ENCODE peak calls at places on chromosomes 16 and 17, in ten cellular contexts. C is heart left ventricle, N is cerebellar cortex, D is NCI-H1092, R is cardiac fibroblast, F is progenitor cell of endocrine pancreas, I is BE2C, S is posterior vena cava, O is T-helper 1 cell, X is NCI-H69. Y is an unnamed sample.
A peak's percentile ranks its signal among the peaks of the same experiment; 100 is the strongest.

GRCh38 chr17:81429353-81429774 is 34.1 kb downstream of the BAHCC1 start:
- DNase-seq in C (peak; percentile 75), N (peak; percentile 69), D (peak; percentile 81), R (peak; percentile 89), F (no peak), I (peak; percentile 94), S (peak; percentile 93), O (no peak), X (peak; percentile 96), Y (no peak)

GRCh38 chr16:48117217-48118105 is 38.3 kb downstream of the ABCC12 start:
- DNase-seq in C (no peak), N (peak; percentile 54), D (peak; percentile 75), R (peak; percentile 52), F (peak; percentile 85), I (peak; percentile 82), S (no peak), O (peak; percentile 16), X (peak; percentile 48), Y (peak; percentile 76)

GRCh38 chr17:64291268-64291851 is 28.3 kb upstream of the TEX2 start:
- DNase-seq in C (no peak), N (no peak), D (no peak), R (no peak), F (no peak), I (peak; percentile 23), S (no peak), O (no peak), X (peak; percentile 52), Y (no peak)

GRCh38 chr17:4710693-4711634 is 532 bp downstream of the ARRB2 start:
- DNase-seq in C (peak; percentile 41), N (no peak), D (no peak), R (no peak), F (no peak), I (no peak), S (peak; percentile 82), O (peak; percentile 14), X (peak; percentile 26), Y (no peak)

GRCh38 chr16:4733747-4734062 is 366 bp downstream of the ANKS3 start:
- DNase-seq in C (no peak), N (peak; percentile 9), D (no peak), R (no peak), F (no peak), I (peak; percentile 25), S (no peak), O (no peak), X (no peak), Y (no peak)

GRCh38 chr17:7587420-7587786 is 2.5 kb downstream of the SOX15 start:
- DNase-seq in C (no peak), N (peak; percentile 24), D (no peak), R (peak; percentile 60), F (no peak), I (no peak), S (peak; percentile 85), O (no peak), X (no peak), Y (no peak)

GRCh38 chr17:61495161-61495857 is 43.1 kb downstream of the TBX4 start:
- DNase-seq in C (no peak), N (peak; percentile 63), D (no peak), R (peak; percentile 61), F (no peak), I (no peak), S (peak; percentile 62), O (no peak), X (no peak), Y (peak; percentile 72)

GRCh38 chr17:17429222-17429621 is 47.6 kb upstream of the MED9 start:
- DNase-seq in C (no peak), N (no peak), D (no peak), R (no peak), F (no peak), I (no peak), S (no peak), O (no peak), X (no peak), Y (no peak)

GRCh38 chr16:12017583-12017982 is 41.0 kb downstream of the SNX29 start:
- DNase-seq in C (no peak), N (no peak), D (no peak), R (peak; percentile 23), F (no peak), I (no peak), S (no peak), O (no peak), X (no peak), Y (no peak)

GRCh38 chr16:11681526-11681925 is 13.3 kb downstream of the SNN start:
- DNase-seq in C (no peak), N (no peak), D (no peak), R (no peak), F (no peak), I (no peak), S (peak; percentile 81), O (no peak), X (no peak), Y (no peak)

GRCh38 chr17:42937712-42938596 is 26.3 kb downstream of the AARSD1 start:
- DNase-seq in C (peak; percentile 37), N (peak; percentile 58), D (peak; percentile 60), R (peak; percentile 78), F (peak; percentile 30), I (peak; percentile 59), S (no peak), O (no peak), X (peak; percentile 75), Y (peak; percentile 70)

GRCh38 chr17:40075216-40076100 is 12.7 kb downstream of the THRA start:
- DNase-seq in C (peak; percentile 94), N (peak; percentile 82), D (peak; percentile 89), R (peak; percentile 79), F (peak; percentile 63), I (peak; percentile 92), S (no peak), O (peak; percentile 47), X (peak; percentile 89), Y (peak; percentile 58)

GRCh38 chr17:75654176-75654575 is 12.8 kb downstream of the RECQL5 start:
- DNase-seq in C (no peak), N (peak; percentile 26), D (no peak), R (no peak), F (no peak), I (no peak), S (peak; percentile 2), O (no peak), X (peak; percentile 44), Y (no peak)

GRCh38 chr16:3038256-3038655 is 1.5 kb upstream of the BICDL2 start:
- DNase-seq in C (no peak), N (no peak), D (no peak), R (no peak), F (no peak), I (no peak), S (no peak), O (no peak), X (peak; percentile 91), Y (no peak)

GRCh38 chr17:36627101-36627500 is 25.7 kb downstream of the MRM1 start:
- DNase-seq in C (no peak), N (no peak), D (peak; percentile 77), R (no peak), F (no peak), I (peak; percentile 90), S (no peak), O (no peak), X (peak; percentile 90), Y (peak; percentile 54)

GRCh38 chr16:82945420-82946096 is 318.8 kb downstream of the CDH13 start:
- DNase-seq in C (no peak), N (no peak), D (no peak), R (no peak), F (no peak), I (no peak), S (no peak), O (no peak), X (no peak), Y (no peak)

GRCh38 chr17:77528516-77529327 is 388.0 kb downstream of the SEC14L1 start:
- DNase-seq in C (no peak), N (peak; percentile 50), D (peak; percentile 61), R (no peak), F (peak; percentile 32), I (peak; percentile 89), S (peak; percentile 77), O (no peak), X (peak; percentile 89), Y (peak; percentile 79)

GRCh38 chr17:41404024-41404651 is 6.7 kb upstream of the KRT31 start:
- DNase-seq in C (no peak), N (no peak), D (no peak), R (peak; percentile 56), F (no peak), I (no peak), S (no peak), O (no peak), X (peak; percentile 72), Y (no peak)

GRCh38 chr16:10622036-10622921 is 41.9 kb upstream of the EMP2 start:
- DNase-seq in C (peak; percentile 60), N (no peak), D (no peak), R (no peak), F (peak; percentile 40), I (no peak), S (no peak), O (no peak), X (no peak), Y (no peak)

GRCh38 chr16:10930755-10931093 is 11.5 kb downstream of the DEXI start:
- DNase-seq in C (no peak), N (no peak), D (no peak), R (no peak), F (no peak), I (no peak), S (no peak), O (no peak), X (no peak), Y (no peak)

GRCh38 chr17:17349724-17350106 is 46.5 kb downstream of the NT5M start:
- DNase-seq in C (no peak), N (no peak), D (no peak), R (no peak), F (no peak), I (no peak), S (peak; percentile 60), O (no peak), X (peak; percentile 74), Y (no peak)

GRCh38 chr17:30524847-30525246 is 47.6 kb downstream of the GOSR1 start:
- DNase-seq in C (no peak), N (no peak), D (no peak), R (peak; percentile 17), F (no peak), I (no peak), S (no peak), O (no peak), X (no peak), Y (no peak)

GRCh38 chr17:81371910-81372760 is 23.1 kb upstream of the BAHCC1 start:
- DNase-seq in C (peak; percentile 85), N (no peak), D (no peak), R (peak; percentile 65), F (no peak), I (peak; percentile 56), S (no peak), O (no peak), X (no peak), Y (no peak)

GRCh38 chr17:62780273-62780672 is 27.8 kb downstream of the MARCHF10 start:
- DNase-seq in C (peak; percentile 50), N (no peak), D (no peak), R (no peak), F (no peak), I (no peak), S (no peak), O (no peak), X (peak; percentile 24), Y (no peak)

GRCh38 chr17:29630630-29631193 is 8.0 kb upstream of the CORO6 start:
- DNase-seq in C (no peak), N (no peak), D (no peak), R (no peak), F (no peak), I (no peak), S (no peak), O (no peak), X (no peak), Y (peak; percentile 1)

GRCh38 chr16:88390760-88391496 is 8.2 kb downstream of the ZNF469 start:
- DNase-seq in C (peak; percentile 54), N (peak; percentile 54), D (no peak), R (no peak), F (no peak), I (no peak), S (no peak), O (no peak), X (no peak), Y (no peak)

GRCh38 chr16:78505544-78506371 is 406.3 kb downstream of the WWOX start:
- DNase-seq in C (peak; percentile 77), N (peak; percentile 83), D (peak; percentile 62), R (peak; percentile 75), F (no peak), I (no peak), S (peak; percentile 93), O (no peak), X (no peak), Y (no peak)

GRCh38 chr17:19341641-19342610 is 20.6 kb downstream of the B9D1 start:
- DNase-seq in C (no peak), N (no peak), D (no peak), R (peak; percentile 67), F (no peak), I (no peak), S (peak; percentile 62), O (no peak), X (peak; percentile 4), Y (no peak)